ENCODE peak calls at places on chromosomes 11 and 22, in four cellular contexts. Z is kidney epithelial cell, H is heart left ventricle, M is skeletal muscle cell. L is an unnamed sample.
A peak's percentile ranks its signal among the peaks of the same experiment; 100 is the strongest.

GRCh38 chr11:62169935-62170334 is 20.1 kb upstream of the SCGB1D1 start:
- DNase-seq in Z (no peak), H (no peak), M (no peak), L (no peak)

GRCh38 chr11:73576226-73576625 is 21.7 kb downstream of the FAM168A start:
- DNase-seq in Z (no peak), H (no peak), M (no peak), L (no peak)

GRCh38 chr22:39117585-39118191 is 20.6 kb downstream of the APOBEC3H start:
- DNase-seq in Z (no peak), H (peak; percentile 52), M (peak; percentile 20), L (peak; percentile 83)

GRCh38 chr11:45145421-45146071 is 893 bp upstream of the PRDM11 start:
- DNase-seq in Z (no peak), H (peak; percentile 46), M (no peak), L (peak; percentile 95)

GRCh38 chr22:49166746-49167145 is 660.9 kb downstream of the BRD1 start:
- DNase-seq in Z (no peak), H (no peak), M (no peak), L (no peak)

GRCh38 chr22:31619611-31620300 is 42.3 kb downstream of the PISD start:
- DNase-seq in Z (no peak), H (no peak), M (no peak), L (no peak)

GRCh38 chr11:115627666-115628460 is 123.6 kb upstream of the CADM1 start:
- DNase-seq in Z (no peak), H (no peak), M (no peak), L (no peak)

GRCh38 chr22:27405672-27406388 is 395.7 kb downstream of the MN1 start:
- DNase-seq in Z (no peak), H (peak; percentile 65), M (no peak), L (peak; percentile 93)

GRCh38 chr11:87266751-87267150 is 229.0 kb downstream of the TMEM135 start:
- DNase-seq in Z (no peak), H (no peak), M (no peak), L (no peak)

GRCh38 chr11:119092880-119093665 is 8.4 kb downstream of the HMBS start:
- DNase-seq in Z (no peak), H (no peak), M (no peak), L (no peak)

GRCh38 chr22:37735054-37735453 is 38.2 kb downstream of the TRIOBP start:
- DNase-seq in Z (no peak), H (peak; percentile 53), M (no peak), L (peak; percentile 89)

GRCh38 chr11:134155456-134155855 is 68.3 kb downstream of the NCAPD3 start:
- DNase-seq in Z (no peak), H (no peak), M (no peak), L (no peak)

GRCh38 chr11:14015711-14016110 is 53.2 kb downstream of the SPON1 start:
- DNase-seq in Z (peak; percentile 71), H (no peak), M (no peak), L (peak; percentile 79)

GRCh38 chr22:27588273-27588672 is 213.3 kb downstream of the MN1 start:
- DNase-seq in Z (no peak), H (no peak), M (no peak), L (no peak)

GRCh38 chr11:46202149-46202548 is 75.3 kb upstream of the CREB3L1 start:
- DNase-seq in Z (no peak), H (no peak), M (no peak), L (peak; percentile 74)

GRCh38 chr11:119051440-119052162 is 5.4 kb downstream of the HYOU1 start:
- DNase-seq in Z (no peak), H (no peak), M (no peak), L (no peak)

GRCh38 chr11:75499423-75500305 is 26.1 kb downstream of the GDPD5 start:
- DNase-seq in Z (peak; percentile 63), H (peak; percentile 45), M (peak; percentile 81), L (no peak)

GRCh38 chr22:20405931-20406685 is 12.2 kb downstream of the ZNF74 start:
- DNase-seq in Z (no peak), H (no peak), M (no peak), L (no peak)

GRCh38 chr11:8201524-8202365 is 32.9 kb upstream of the RIC3 start:
- DNase-seq in Z (no peak), H (no peak), M (no peak), L (peak; percentile 44)

GRCh38 chr22:20577549-20577975 is 70.2 kb downstream of the MED15 start:
- DNase-seq in Z (no peak), H (no peak), M (no peak), L (no peak)

GRCh38 chr11:19980957-19981669 is 179.2 kb downstream of the DBX1 start:
- DNase-seq in Z (no peak), H (no peak), M (peak; percentile 73), L (no peak)

GRCh38 chr22:26404851-26405357 is 24.2 kb upstream of the ASPHD2 start:
- DNase-seq in Z (no peak), H (no peak), M (no peak), L (peak; percentile 90)

GRCh38 chr22:37855462-37855861 is 6.2 kb downstream of the EIF3L start:
- DNase-seq in Z (no peak), H (no peak), M (no peak), L (no peak)

GRCh38 chr11:32478277-32478731 is 43.0 kb upstream of the WT1 start:
- DNase-seq in Z (no peak), H (peak; percentile 31), M (peak; percentile 5), L (no peak)

GRCh38 chr11:130420478-130421198 is 7.8 kb downstream of the ADAMTS8 start:
- DNase-seq in Z (no peak), H (no peak), M (no peak), L (no peak)

GRCh38 chr11:118012083-118012669 is 26.0 kb downstream of the IL10RA start:
- DNase-seq in Z (peak; percentile 23), H (peak; percentile 48), M (no peak), L (no peak)

GRCh38 chr11:126476256-126476970 is 120.9 kb downstream of the ST3GAL4 start:
- DNase-seq in Z (no peak), H (no peak), M (no peak), L (no peak)

GRCh38 chr11:126354631-126355323 is 709 bp upstream of the ST3GAL4 start:
- DNase-seq in Z (no peak), H (peak; percentile 32), M (no peak), L (no peak)

GRCh38 chr22:19951351-19951750 is 9.7 kb upstream of the TXNRD2 start:
- DNase-seq in Z (no peak), H (peak; percentile 3), M (no peak), L (peak; percentile 32)

GRCh38 chr11:13003726-13004493 is 5.2 kb upstream of the RASSF10 start:
- DNase-seq in Z (no peak), H (no peak), M (no peak), L (no peak)

GRCh38 chr11:35103366-35104194 is 35.4 kb upstream of the CD44 start:
- DNase-seq in Z (no peak), H (no peak), M (no peak), L (no peak)

GRCh38 chr11:1043563-1044096 is 7.1 kb upstream of the MUC6 start:
- DNase-seq in Z (no peak), H (peak; percentile 8), M (no peak), L (no peak)

GRCh38 chr11:31936309-31936708 is 125.2 kb upstream of the PAX6 start:
- DNase-seq in Z (no peak), H (no peak), M (no peak), L (no peak)

GRCh38 chr11:66073669-66074068 is 3.6 kb downstream of the PACS1 start:
- DNase-seq in Z (no peak), H (no peak), M (no peak), L (no peak)

GRCh38 chr11:66072518-66072917 is 2.4 kb downstream of the PACS1 start:
- DNase-seq in Z (no peak), H (no peak), M (no peak), L (peak; percentile 26)

GRCh38 chr11:66069715-66070603 is at the start of gene PACS1:
- DNase-seq in Z (no peak), H (peak; percentile 90), M (peak; percentile 46), L (peak; percentile 90)

GRCh38 chr11:66070604-66071325 is 693 bp downstream of the PACS1 start:
- DNase-seq in Z (no peak), H (peak; percentile 82), M (no peak), L (peak; percentile 78)

GRCh38 chr11:66071326-66071870 is 1.3 kb downstream of the PACS1 start:
- DNase-seq in Z (no peak), H (no peak), M (no peak), L (no peak)
- H3K4me3 ChIP-seq in Z (peak overlapping the region; percentile 79), H (peak overlapping the region; percentile 92), M (peak overlapping the region; percentile 81), L (peak overlapping the region; percentile 85)

GRCh38 chr22:41561335-41561734 is 525 bp downstream of the CSDC2 start:
- DNase-seq in Z (no peak), H (peak; percentile 54), M (no peak), L (peak; percentile 82)
- H3K4me3 ChIP-seq in Z (peak overlapping the region; percentile 53), H (peak overlapping the region; percentile 54), M (peak overlapping the region; percentile 45), L (no peak overlapping the region)

GRCh38 chr11:63945482-63946163 is 6.8 kb downstream of the NAA40 start:
- DNase-seq in Z (peak; percentile 28), H (peak; percentile 78), M (no peak), L (peak; percentile 90)
- H3K4me3 ChIP-seq in Z (no peak overlapping the region), H (peak overlapping the region; percentile 20), M (no peak overlapping the region), L (no peak overlapping the region)

DNA sequence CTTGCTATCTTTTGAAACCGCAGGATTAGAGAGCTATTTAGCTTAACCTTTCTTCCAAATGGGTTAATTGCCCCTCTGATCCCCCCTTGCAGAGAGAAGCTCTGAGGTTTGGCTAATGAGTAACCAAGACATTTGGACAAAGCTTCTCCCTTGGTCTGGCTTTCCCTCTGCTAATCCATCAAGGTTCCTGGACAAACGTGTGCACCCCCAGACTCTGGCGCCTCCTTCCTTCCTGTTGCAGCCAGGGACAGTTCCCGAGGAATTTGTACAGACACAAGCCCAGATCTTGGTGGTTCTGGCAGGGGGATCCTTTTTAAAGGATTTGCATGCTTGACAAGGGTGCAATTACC is 1.6 kb downstream of the KIAA1671 start:
- DNase-seq in Z (no peak), H (no peak), M (no peak), L (peak; percentile 55)
- H3K4me3 ChIP-seq in Z (peak overlapping the region; percentile 77), H (peak overlapping the region; percentile 81), M (no peak overlapping the region), L (peak overlapping the region; percentile 82)

DNA sequence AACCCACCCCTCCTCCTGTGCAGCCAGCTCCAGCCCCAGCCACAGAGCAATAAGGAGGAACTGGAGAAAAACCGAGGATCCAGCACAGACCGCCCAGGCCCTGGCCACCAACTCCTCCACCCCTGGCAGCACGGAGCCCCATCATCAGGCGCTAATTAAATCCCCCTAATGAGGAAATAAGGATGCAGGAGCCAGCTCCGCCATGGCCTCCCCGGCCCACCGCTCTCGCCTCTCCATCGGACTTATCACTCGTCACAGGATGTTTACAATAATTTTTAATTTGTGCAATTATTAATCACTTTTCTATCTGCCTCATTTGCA is 42.6 kb downstream of the BUD13 start:
- DNase-seq in Z (no peak), H (no peak), M (no peak), L (no peak)
- H3K4me3 ChIP-seq in Z (no peak overlapping the region), H (no peak overlapping the region), M (no peak overlapping the region), L (no peak overlapping the region)

DNA sequence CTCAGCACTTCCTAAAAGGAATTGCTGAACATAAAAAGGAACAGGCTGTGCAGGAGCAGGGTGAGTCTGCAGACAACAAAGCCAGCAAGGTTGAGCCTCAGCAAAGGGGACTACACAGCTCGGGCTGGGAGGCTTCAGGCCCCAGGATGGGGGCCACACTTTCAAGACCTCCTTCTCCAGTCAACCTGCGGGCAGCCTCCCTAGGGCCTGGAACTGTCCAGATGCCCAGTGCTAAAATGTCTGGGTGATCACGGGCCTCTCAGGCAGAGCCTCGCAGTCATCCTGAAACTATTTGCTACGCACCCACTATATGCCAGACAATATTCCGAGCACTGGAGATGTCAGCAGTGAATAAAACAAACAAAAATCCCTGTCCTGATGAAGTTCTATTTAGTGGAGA is 3.9 kb upstream of the NEFH start:
- DNase-seq in Z (no peak), H (no peak), M (no peak), L (peak; percentile 58)
- H3K4me3 ChIP-seq in Z (no peak overlapping the region), H (no peak overlapping the region), M (no peak overlapping the region), L (no peak overlapping the region)